ENCODE peak calls at places on chromosomes 2 and 18, in ten cellular contexts. G is ovary, E is suprapubic skin, L is adrenal gland, M is uterus, B is body of pancreas, C is IMR-90, H is transverse colon, T is stomach, I is spleen. W is an unnamed sample. For H3K36me3 and H3K4me1, the result is how much of the 10 kb centered on the place peaks cover.

GRCh38 chr2:437772-438393 is 150.0 kb upstream of the ALKAL2 start:
- DNase-seq in G (no peak), E (no peak), L (no peak), M (no peak), B (peak), C (no peak), H (peak), T (peak), I (peak), W (no peak)

GRCh38 chr2:100988630-100989417 is 13.3 kb upstream of the RPL31 start:
- DNase-seq in G (no peak), E (peak), L (no peak), M (no peak), B (no peak), C (peak), H (no peak), T (no peak), I (no peak), W (peak)

GRCh38 chr2:176117823-176118376 is 1.3 kb downstream of the HOXD10 start:
- DNase-seq in G (no peak), E (peak), L (no peak), M (no peak), B (no peak), C (no peak), H (no peak), T (no peak), I (no peak), W (no peak)

GRCh38 chr2:1655461-1655860 is 88.9 kb downstream of the PXDN start:
- DNase-seq in G (peak), E (no peak), L (no peak), M (no peak), B (no peak), C (no peak), H (no peak), T (no peak), I (peak), W (peak)

GRCh38 chr18:76434452-76434851 is 60.6 kb downstream of the ZNF516 start:
- DNase-seq in G (no peak), E (no peak), L (no peak), M (no peak), B (no peak), C (no peak), H (no peak), T (no peak), I (peak), W (peak)

GRCh38 chr2:238433941-238434845 is 7.5 kb downstream of the ASB1 start:
- DNase-seq in G (no peak), E (no peak), L (no peak), M (no peak), B (no peak), C (peak), H (no peak), T (no peak), I (no peak), W (no peak)

GRCh38 chr2:216881411-216881810 is 21.5 kb upstream of the TNP1 start:
- DNase-seq in G (no peak), E (no peak), L (no peak), M (no peak), B (no peak), C (no peak), H (no peak), T (no peak), I (no peak), W (no peak)

GRCh38 chr2:72211359-72211758 is 63.7 kb upstream of the CYP26B1 start:
- DNase-seq in G (no peak), E (no peak), L (no peak), M (no peak), B (no peak), C (no peak), H (peak), T (no peak), I (no peak), W (no peak)

GRCh38 chr2:42360493-42360889 is 526 bp downstream of the COX7A2L start:
- DNase-seq in G (no peak), E (no peak), L (no peak), M (no peak), B (no peak), C (no peak), H (no peak), T (no peak), I (no peak), W (no peak)

GRCh38 chr18:79697976-79698375 is 18.4 kb downstream of the CTDP1 start:
- DNase-seq in G (no peak), E (no peak), L (no peak), M (no peak), B (no peak), C (no peak), H (no peak), T (no peak), I (no peak), W (peak)

GRCh38 chr18:79695856-79696850 is 16.6 kb downstream of the CTDP1 start:
- DNase-seq in G (no peak), E (no peak), L (no peak), M (no peak), B (no peak), C (no peak), H (no peak), T (no peak), I (peak), W (peak)

GRCh38 chr18:79695269-79695668 is 15.7 kb downstream of the CTDP1 start:
- DNase-seq in G (no peak), E (no peak), L (no peak), M (no peak), B (no peak), C (peak), H (no peak), T (no peak), I (no peak), W (peak)

GRCh38 chr18:79698668-79699335 is 19.2 kb downstream of the CTDP1 start:
- DNase-seq in G (no peak), E (no peak), L (no peak), M (no peak), B (no peak), C (peak), H (no peak), T (no peak), I (no peak), W (no peak)

DNA sequence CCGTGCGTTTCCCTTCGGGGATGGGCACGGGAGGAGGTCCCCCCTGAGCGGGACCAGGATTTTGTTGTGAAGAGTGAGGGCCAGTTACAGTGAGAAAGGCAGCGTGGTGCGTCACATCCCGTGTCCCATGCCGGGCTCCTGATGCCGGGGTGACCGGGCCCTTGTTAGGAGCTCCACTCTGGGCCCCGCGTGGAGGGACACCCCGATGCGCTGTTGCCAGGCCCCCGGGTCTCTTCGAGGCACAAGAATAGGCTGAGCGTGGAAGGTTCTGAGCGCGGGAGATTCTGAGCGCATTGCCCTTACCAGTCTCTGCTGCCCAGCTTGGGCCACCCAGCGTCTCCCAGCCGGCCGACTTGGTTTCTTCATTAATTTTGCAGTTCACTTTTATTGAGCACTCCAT is 17.6 kb downstream of the CTDP1 start:
- DNase-seq in G (no peak), E (no peak), L (no peak), M (no peak), B (no peak), C (no peak), H (no peak), T (no peak), I (no peak), W (peak)
- H3K36me3 ChIP-seq in G (under half), E (half or more), L (under half), M (under half), B (under half), C (under half), H (under half), T (half or more), I (half or more), W (under half)

GRCh38 chr2:64352292-64352691 is 101.7 kb upstream of the LGALSL start:
- DNase-seq in G (no peak), E (no peak), L (no peak), M (no peak), B (no peak), C (no peak), H (no peak), T (no peak), I (no peak), W (no peak)
- H3K4me1 ChIP-seq in G (under half), E (under half), L (under half), M (under half), B (under half), C (under half), H (under half), T (under half), I (under half), W (under half)

DNA sequence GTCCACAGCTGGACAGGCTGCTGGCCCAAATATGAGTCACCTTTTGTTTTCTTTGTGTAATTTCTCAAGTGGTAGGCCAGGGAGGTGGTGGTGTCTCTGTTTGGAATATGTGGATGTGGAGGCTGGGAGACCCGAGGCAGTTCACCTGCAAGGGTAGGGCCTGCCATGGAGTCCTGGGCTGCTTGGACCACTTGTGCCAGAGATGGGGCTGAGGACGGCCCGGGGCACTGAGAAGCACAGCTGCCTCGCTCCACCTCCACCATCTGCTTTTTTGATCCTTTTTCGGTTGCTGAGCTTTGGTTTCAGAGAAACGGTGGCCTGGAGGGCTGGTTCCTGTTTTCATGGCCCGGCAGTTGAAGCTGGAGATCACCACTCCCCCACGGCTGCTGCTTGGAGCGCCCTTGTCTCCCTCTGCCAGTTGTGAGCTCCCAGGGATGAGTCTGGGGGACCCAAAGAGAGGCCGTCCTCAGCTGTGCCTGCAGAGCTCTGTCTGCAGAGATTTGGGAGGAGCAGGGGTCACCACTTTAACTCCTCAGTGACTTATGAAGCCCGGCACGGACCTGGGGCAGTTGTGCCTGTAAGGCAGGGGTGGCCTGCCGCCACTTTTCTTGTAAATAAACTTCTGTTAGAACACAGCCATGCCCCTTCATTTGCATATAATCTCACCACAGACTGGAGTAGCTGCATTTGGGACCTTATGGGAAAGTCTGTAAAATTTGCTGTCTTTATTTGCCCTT is 67.6 kb upstream of the MCFD2 start:
- DNase-seq in G (no peak), E (no peak), L (no peak), M (no peak), B (peak), C (peak), H (peak), T (peak), I (peak), W (no peak)
- TF ChIP-seq POLR2A in G (no peak), E (no peak), L (no peak), M (no peak), B (no peak), C (no peak), H (no peak), T (no peak), I (no peak), W (no peak)

DNA sequence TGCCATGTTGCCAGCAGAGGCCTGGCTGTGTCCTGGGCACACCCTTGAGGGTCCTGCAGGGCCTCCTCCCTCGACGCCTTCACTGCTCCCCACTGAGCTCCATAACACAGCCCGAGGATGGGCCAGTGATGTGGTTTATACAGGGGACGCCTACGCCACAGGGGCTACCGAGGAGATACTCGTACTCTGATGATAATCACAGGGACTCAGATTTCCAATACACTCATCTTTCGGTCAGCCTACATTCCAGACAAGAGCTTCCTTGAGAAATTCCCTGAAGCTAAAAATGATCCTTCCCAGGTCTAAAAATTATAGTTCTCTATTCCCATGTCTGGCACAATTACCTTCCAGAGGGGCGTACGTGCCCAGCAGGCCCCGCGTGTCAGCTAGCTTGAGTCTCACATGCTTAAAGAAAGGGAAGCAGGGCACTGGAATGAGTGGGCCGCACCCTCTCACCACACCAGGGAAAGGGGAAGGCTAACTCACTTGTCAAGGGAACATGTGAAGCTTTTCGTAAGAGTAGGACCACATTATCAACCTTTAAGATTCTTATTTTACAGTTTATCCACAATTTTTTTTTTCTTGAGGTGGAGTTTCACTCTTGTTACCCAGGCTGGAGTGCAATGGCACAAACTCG is 159.5 kb upstream of the NDUFV2 start:
- DNase-seq in G (no peak), E (no peak), L (no peak), M (no peak), B (no peak), C (no peak), H (no peak), T (no peak), I (no peak), W (no peak)
- H3K36me3 ChIP-seq in G (under half), E (under half), L (under half), M (under half), B (under half), C (under half), H (under half), T (under half), I (under half), W (under half)